ENCODE peak calls at places on chromosome 10, in seven cellular contexts. H is C1 segment of cervical spinal cord; Z is T-helper 1 cell; M is NCI-H226; S is stimulated activated CD4-positive, alpha-beta T cell treated with anti-CD3 and anti-CD28 coated beads, Interleukin-12 subunit alpha, Interleukin-12 subunit beta, amount 100 ng/mL, for 4 hours; V is nucleus accumbens; L is brain pericyte. C is an unnamed sample.

GRCh38 chr10:98778277-98778759 is 331.6 kb upstream of the HPS1 start:
- DNase-seq in H (no peak), Z (no peak), M (no peak), S (no peak), V (no peak), L (no peak), C (no peak)

GRCh38 chr10:53209941-53210611 is 437.5 kb upstream of the MBL2 start:
- DNase-seq in H (no peak), Z (no peak), M (no peak), S (no peak), V (no peak), L (no peak), C (peak)

GRCh38 chr10:127880557-127880956 is 12.2 kb downstream of the CLRN3 start:
- DNase-seq in H (no peak), Z (no peak), M (no peak), S (no peak), V (no peak), L (no peak), C (peak)

GRCh38 chr10:8041284-8042031 is 13.0 kb upstream of the GATA3 start:
- DNase-seq in H (no peak), Z (no peak), M (no peak), S (no peak), V (no peak), L (no peak), C (no peak)

GRCh38 chr10:68192113-68192512 is 39.8 kb downstream of the ATOH7 start:
- DNase-seq in H (no peak), Z (no peak), M (no peak), S (no peak), V (no peak), L (no peak), C (no peak)

GRCh38 chr10:69936091-69936490 is 116.6 kb upstream of the MACROH2A2 start:
- DNase-seq in H (no peak), Z (no peak), M (no peak), S (no peak), V (no peak), L (no peak), C (no peak)

GRCh38 chr10:72812415-72812797 is 81.1 kb upstream of the OIT3 start:
- DNase-seq in H (no peak), Z (no peak), M (no peak), S (no peak), V (no peak), L (no peak), C (no peak)

GRCh38 chr10:101892782-101893391 is 49.3 kb upstream of the KCNIP2 start:
- DNase-seq in H (no peak), Z (no peak), M (no peak), S (no peak), V (no peak), L (no peak), C (no peak)

GRCh38 chr10:48790740-48791044 is 106.0 kb downstream of the WDFY4 start:
- DNase-seq in H (no peak), Z (no peak), M (no peak), S (no peak), V (no peak), L (no peak), C (no peak)

GRCh38 chr10:77291596-77292505 is 345.8 kb downstream of the KCNMA1 start:
- DNase-seq in H (no peak), Z (no peak), M (peak), S (no peak), V (no peak), L (no peak), C (no peak)

GRCh38 chr10:63534723-63535122 is 13.5 kb downstream of the REEP3 start:
- DNase-seq in H (no peak), Z (no peak), M (no peak), S (no peak), V (no peak), L (no peak), C (no peak)

GRCh38 chr10:91410638-91411367 is 659 bp downstream of the HECTD2 start:
- DNase-seq in H (peak), Z (no peak), M (no peak), S (peak), V (peak), L (peak), C (peak)

GRCh38 chr10:100970076-100970913 is 991 bp downstream of the SEMA4G start:
- DNase-seq in H (no peak), Z (no peak), M (no peak), S (no peak), V (peak), L (no peak), C (no peak)

GRCh38 chr10:71068811-71069411 is 143.5 kb upstream of the UNC5B start:
- DNase-seq in H (no peak), Z (no peak), M (peak), S (no peak), V (peak), L (no peak), C (peak)

GRCh38 chr10:118522791-118523498 is 72.5 kb downstream of the PRLHR start:
- DNase-seq in H (no peak), Z (no peak), M (peak), S (no peak), V (no peak), L (no peak), C (no peak)

GRCh38 chr10:62858364-62858763 is 42.2 kb upstream of the EGR2 start:
- DNase-seq in H (no peak), Z (no peak), M (no peak), S (no peak), V (no peak), L (no peak), C (no peak)

GRCh38 chr10:97498841-97499560 is at the start of gene UBTD1:
- DNase-seq in H (peak), Z (peak), M (peak), S (peak), V (peak), L (no peak), C (peak)